ENCODE peak calls at places on chromosome 6, in five cellular contexts. G is psoas muscle, F is choroid plexus epithelial cell, X is epithelial cell of proximal tubule, L is heart left ventricle. J is an unnamed sample.

GRCh38 chr6:129510930-129511329 is 199.0 kb downstream of the ARHGAP18 start:
- DNase-seq in G (no peak), F (peak), X (no peak), L (no peak), J (no peak)

GRCh38 chr6:148140772-148141557 is 201.7 kb upstream of the SASH1 start:
- DNase-seq in F (no peak), X (no peak), L (no peak), G (no peak), J (no peak)

GRCh38 chr6:107179004-107179403 is 63.7 kb upstream of the BEND3 start:
- DNase-seq in F (peak), L (no peak), X (no peak), G (no peak), J (no peak)

GRCh38 chr6:45619994-45620471 is 242.3 kb upstream of the SUPT3H start:
- DNase-seq in L (no peak), X (no peak), G (no peak), F (peak), J (no peak)

GRCh38 chr6:106253194-106253593 is 72.4 kb downstream of the ATG5 start:
- DNase-seq in L (no peak), G (no peak), F (peak), X (no peak), J (no peak)

GRCh38 chr6:82348130-82348529 is 15.5 kb upstream of the TPBG start:
- DNase-seq in F (no peak), G (no peak), L (no peak), X (no peak), J (no peak)

GRCh38 chr6:126909493-126909892 is 209.0 kb upstream of the RSPO3 start:
- DNase-seq in X (no peak), G (no peak), F (no peak), L (no peak), J (no peak)

GRCh38 chr6:157688960-157689599 is 134.0 kb upstream of the SNX9 start:
- DNase-seq in F (no peak), G (no peak), L (no peak), X (no peak), J (no peak)

GRCh38 chr6:125821825-125822281 is 31.1 kb downstream of the NCOA7 start:
- DNase-seq in L (peak), F (no peak), X (peak), G (no peak), J (no peak)

GRCh38 chr6:134478764-134479399 is 161.0 kb upstream of the SGK1 start:
- DNase-seq in G (no peak), X (no peak), F (no peak), L (no peak), J (no peak)
- TF ChIP-seq CTCF in G (no peak), X (no peak), F (no peak), L (no peak), J (no peak)

DNA sequence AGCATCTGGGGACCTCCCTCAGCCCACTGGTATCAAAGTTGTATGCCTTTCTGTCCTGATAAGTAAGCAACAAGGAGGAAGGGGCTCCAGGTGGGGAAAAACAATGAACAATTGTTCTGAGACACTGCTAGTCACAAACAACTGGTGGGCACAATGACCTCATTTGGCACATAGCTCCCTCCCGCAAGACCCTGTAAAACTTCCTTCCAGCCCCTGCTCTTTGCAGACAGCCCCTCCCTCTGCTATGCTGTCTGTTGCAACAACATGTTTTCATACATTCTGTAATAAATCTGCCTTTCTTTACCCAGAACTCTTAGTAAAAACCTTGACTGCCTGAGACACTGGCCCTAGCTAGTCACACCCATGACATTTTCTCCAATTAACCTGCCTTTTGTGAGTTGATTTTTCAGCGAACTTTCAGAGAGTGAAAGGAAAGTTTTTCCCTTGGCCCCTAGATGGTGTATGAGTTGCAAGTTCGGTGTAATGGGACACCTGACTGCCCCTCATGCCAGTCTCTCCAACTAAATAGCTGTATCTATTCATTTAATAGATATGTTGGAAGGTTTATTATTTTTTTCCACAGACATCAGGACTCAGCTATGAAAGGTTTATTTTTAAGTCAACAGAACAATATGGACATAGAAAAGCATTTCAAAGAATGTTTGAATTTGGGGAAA is 142.3 kb upstream of the SLC22A16 start:
- DNase-seq in X (peak), G (no peak), L (no peak), F (peak), J (no peak)
- TF ChIP-seq CTCF in X (peak), G (peak), L (no peak), F (peak), J (no peak)

GRCh38 chr6:53651764-53652401 is 13.7 kb downstream of the KLHL31 start:
- DNase-seq in G (peak), L (peak), X (no peak), F (peak), J (peak)
- TF ChIP-seq CTCF in G (peak), L (no peak), X (peak), F (peak), J (no peak)

DNA sequence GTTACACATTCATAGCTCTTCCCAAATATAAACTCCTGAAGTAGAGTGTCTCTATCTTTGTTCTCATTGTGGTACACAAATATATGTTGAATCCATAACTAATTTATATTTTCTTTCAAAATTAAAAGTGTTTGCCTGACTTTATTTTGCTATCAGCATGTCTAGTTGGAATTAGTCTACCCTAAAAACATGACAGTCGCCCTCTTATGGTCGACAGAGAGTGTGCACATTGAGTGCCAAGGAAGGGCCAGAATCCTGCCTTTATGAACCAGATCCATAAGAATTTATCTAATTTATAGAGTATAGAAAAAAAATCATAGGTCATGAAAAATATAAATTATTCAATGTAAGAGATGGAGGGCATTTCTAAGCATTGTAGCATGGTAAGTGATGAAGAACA is 12.3 kb upstream of the DEFB112 start:
- DNase-seq in F (no peak), X (no peak), L (no peak), G (no peak), J (no peak)
- TF ChIP-seq CTCF in F (no peak), X (peak), L (no peak), G (no peak), J (no peak)

J was measured in CD14-positive monocyte.